ENCODE peak calls at places on chromosomes 5 and 9, in eight cellular contexts. One of them, this sample, is unnamed. For H3K4me1, the result is how much of the 10 kb centered on the place peaks cover.

GRCh38 chr5:142426129-142426641 is 101.4 kb upstream of the SPRY4 start:
- DNase-seq in heart right ventricle: peak
- DNase-seq in CD8-positive, alpha-beta T cell: no peak
- DNase-seq in A549: no peak
- DNase-seq in astrocyte: peak
- DNase-seq in fibroblast of lung: peak
- DNase-seq in neuronal stem cell: no peak
- DNase-seq in Peyer's patch: peak
- DNase-seq in this sample: no peak

GRCh38 chr9:128178806-128179431 is 12.5 kb downstream of the CIZ1 start:
- DNase-seq in heart right ventricle: no peak
- DNase-seq in CD8-positive, alpha-beta T cell: no peak
- DNase-seq in A549: no peak
- DNase-seq in astrocyte: no peak
- DNase-seq in fibroblast of lung: no peak
- DNase-seq in neuronal stem cell: no peak
- DNase-seq in Peyer's patch: no peak
- DNase-seq in this sample: no peak

GRCh38 chr9:134959971-134960310 is 42.2 kb upstream of the FCN1 start:
- DNase-seq in heart right ventricle: no peak
- DNase-seq in CD8-positive, alpha-beta T cell: no peak
- DNase-seq in A549: no peak
- DNase-seq in astrocyte: no peak
- DNase-seq in fibroblast of lung: no peak
- DNase-seq in neuronal stem cell: no peak
- DNase-seq in Peyer's patch: peak
- DNase-seq in this sample: peak

GRCh38 chr5:136094189-136094912 is 38.3 kb upstream of the SMAD5 start:
- DNase-seq in heart right ventricle: no peak
- DNase-seq in CD8-positive, alpha-beta T cell: no peak
- DNase-seq in A549: no peak
- DNase-seq in astrocyte: no peak
- DNase-seq in fibroblast of lung: no peak
- DNase-seq in neuronal stem cell: no peak
- DNase-seq in Peyer's patch: peak
- DNase-seq in this sample: no peak

GRCh38 chr5:58012103-58012502 is 447.8 kb downstream of the PLK2 start:
- DNase-seq in heart right ventricle: no peak
- DNase-seq in CD8-positive, alpha-beta T cell: no peak
- DNase-seq in A549: no peak
- DNase-seq in astrocyte: peak
- DNase-seq in fibroblast of lung: peak
- DNase-seq in neuronal stem cell: no peak
- DNase-seq in Peyer's patch: no peak
- DNase-seq in this sample: no peak

GRCh38 chr9:16184964-16185646 is 632.3 kb downstream of the CCDC171 start:
- DNase-seq in heart right ventricle: no peak
- DNase-seq in CD8-positive, alpha-beta T cell: no peak
- DNase-seq in A549: no peak
- DNase-seq in astrocyte: no peak
- DNase-seq in fibroblast of lung: peak
- DNase-seq in neuronal stem cell: no peak
- DNase-seq in Peyer's patch: no peak
- DNase-seq in this sample: no peak

GRCh38 chr5:149283611-149284480 is 12.2 kb downstream of the AFAP1L1 start:
- DNase-seq in heart right ventricle: no peak
- DNase-seq in CD8-positive, alpha-beta T cell: no peak
- DNase-seq in A549: no peak
- DNase-seq in astrocyte: no peak
- DNase-seq in fibroblast of lung: no peak
- DNase-seq in neuronal stem cell: no peak
- DNase-seq in Peyer's patch: no peak
- DNase-seq in this sample: no peak

GRCh38 chr5:14913141-14913540 is 41.6 kb upstream of the ANKH start:
- DNase-seq in heart right ventricle: no peak
- DNase-seq in CD8-positive, alpha-beta T cell: no peak
- DNase-seq in A549: no peak
- DNase-seq in astrocyte: peak
- DNase-seq in fibroblast of lung: peak
- DNase-seq in neuronal stem cell: no peak
- DNase-seq in Peyer's patch: no peak
- DNase-seq in this sample: no peak

GRCh38 chr9:35774907-35775635 is 16.3 kb upstream of the NPR2 start:
- DNase-seq in heart right ventricle: no peak
- DNase-seq in CD8-positive, alpha-beta T cell: no peak
- DNase-seq in A549: no peak
- DNase-seq in astrocyte: no peak
- DNase-seq in fibroblast of lung: no peak
- DNase-seq in neuronal stem cell: no peak
- DNase-seq in Peyer's patch: no peak
- DNase-seq in this sample: peak

GRCh38 chr5:58299266-58299665 is 160.6 kb downstream of the PLK2 start:
- DNase-seq in heart right ventricle: no peak
- DNase-seq in CD8-positive, alpha-beta T cell: no peak
- DNase-seq in A549: no peak
- DNase-seq in astrocyte: no peak
- DNase-seq in fibroblast of lung: no peak
- DNase-seq in neuronal stem cell: no peak
- DNase-seq in Peyer's patch: no peak
- DNase-seq in this sample: no peak

GRCh38 chr9:138101444-138102234 is 224.1 kb downstream of the CACNA1B start:
- DNase-seq in heart right ventricle: no peak
- DNase-seq in CD8-positive, alpha-beta T cell: no peak
- DNase-seq in A549: no peak
- DNase-seq in astrocyte: no peak
- DNase-seq in fibroblast of lung: no peak
- DNase-seq in neuronal stem cell: no peak
- DNase-seq in Peyer's patch: peak
- DNase-seq in this sample: no peak

GRCh38 chr5:138018844-138019243 is 14.0 kb downstream of the FAM13B start:
- DNase-seq in heart right ventricle: no peak
- DNase-seq in CD8-positive, alpha-beta T cell: no peak
- DNase-seq in A549: no peak
- DNase-seq in astrocyte: no peak
- DNase-seq in fibroblast of lung: peak
- DNase-seq in neuronal stem cell: no peak
- DNase-seq in Peyer's patch: no peak
- DNase-seq in this sample: no peak

GRCh38 chr5:2700876-2701275 is 50.6 kb downstream of the IRX2 start:
- DNase-seq in heart right ventricle: no peak
- DNase-seq in CD8-positive, alpha-beta T cell: no peak
- DNase-seq in A549: no peak
- DNase-seq in astrocyte: no peak
- DNase-seq in fibroblast of lung: no peak
- DNase-seq in neuronal stem cell: no peak
- DNase-seq in Peyer's patch: no peak
- DNase-seq in this sample: no peak

DNA sequence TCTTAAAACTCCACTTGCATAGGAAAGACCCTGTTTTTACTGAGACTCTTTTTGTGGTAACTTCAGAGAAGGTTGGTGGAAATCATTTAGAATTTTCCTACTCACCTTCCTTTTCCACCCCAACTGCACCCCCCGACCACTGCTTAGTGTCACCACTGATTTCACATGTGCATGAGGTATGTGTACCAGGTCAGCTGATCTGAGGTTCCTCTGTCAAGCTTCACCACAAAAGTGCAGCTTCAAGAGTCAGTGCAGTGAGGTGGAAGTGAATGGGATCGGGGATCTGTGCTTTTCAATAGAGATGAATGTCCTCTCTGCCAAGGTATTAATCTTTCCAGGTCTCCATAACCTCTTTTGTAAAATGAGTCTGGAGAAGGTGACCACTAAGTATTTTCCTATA is 260.5 kb upstream of the WWC1 start:
- DNase-seq in heart right ventricle: no peak
- DNase-seq in CD8-positive, alpha-beta T cell: no peak
- DNase-seq in A549: no peak
- DNase-seq in astrocyte: peak
- DNase-seq in fibroblast of lung: peak
- DNase-seq in neuronal stem cell: no peak
- DNase-seq in Peyer's patch: no peak
- DNase-seq in this sample: no peak
- H3K4me1 ChIP-seq in heart right ventricle: under half
- H3K4me1 ChIP-seq in CD8-positive, alpha-beta T cell: under half
- H3K4me1 ChIP-seq in A549: under half
- H3K4me1 ChIP-seq in astrocyte: under half
- H3K4me1 ChIP-seq in fibroblast of lung: under half
- H3K4me1 ChIP-seq in neuronal stem cell: under half
- H3K4me1 ChIP-seq in Peyer's patch: under half
- H3K4me1 ChIP-seq in this sample: under half

GRCh38 chr9:34376596-34377401 is at the start of gene MYORG:
- DNase-seq in heart right ventricle: peak
- DNase-seq in CD8-positive, alpha-beta T cell: peak
- DNase-seq in A549: peak
- DNase-seq in astrocyte: peak
- DNase-seq in fibroblast of lung: peak
- DNase-seq in neuronal stem cell: peak
- DNase-seq in Peyer's patch: peak
- DNase-seq in this sample: peak
- H3K27ac ChIP-seq in heart right ventricle: peak
- H3K27ac ChIP-seq in CD8-positive, alpha-beta T cell: peak
- H3K27ac ChIP-seq in A549: peak
- H3K27ac ChIP-seq in astrocyte: no peak
- H3K27ac ChIP-seq in fibroblast of lung: no peak
- H3K27ac ChIP-seq in neuronal stem cell: no peak
- H3K27ac ChIP-seq in Peyer's patch: peak
- H3K27ac ChIP-seq in this sample: no peak

GRCh38 chr9:99052849-99053715 is 51.8 kb upstream of the TGFBR1 start:
- DNase-seq in heart right ventricle: no peak
- DNase-seq in CD8-positive, alpha-beta T cell: no peak
- DNase-seq in A549: no peak
- DNase-seq in astrocyte: no peak
- DNase-seq in fibroblast of lung: no peak
- DNase-seq in neuronal stem cell: no peak
- DNase-seq in Peyer's patch: no peak
- DNase-seq in this sample: no peak

GRCh38 chr9:99056186-99056585 is 48.7 kb upstream of the TGFBR1 start:
- DNase-seq in heart right ventricle: no peak
- DNase-seq in CD8-positive, alpha-beta T cell: no peak
- DNase-seq in A549: no peak
- DNase-seq in astrocyte: no peak
- DNase-seq in fibroblast of lung: no peak
- DNase-seq in neuronal stem cell: no peak
- DNase-seq in Peyer's patch: no peak
- DNase-seq in this sample: no peak

GRCh38 chr9:99054581-99054980 is 50.3 kb upstream of the TGFBR1 start:
- DNase-seq in heart right ventricle: no peak
- DNase-seq in CD8-positive, alpha-beta T cell: no peak
- DNase-seq in A549: no peak
- DNase-seq in astrocyte: peak
- DNase-seq in fibroblast of lung: peak
- DNase-seq in neuronal stem cell: no peak
- DNase-seq in Peyer's patch: no peak
- DNase-seq in this sample: no peak

GRCh38 chr9:99056876-99057664 is 47.8 kb upstream of the TGFBR1 start:
- DNase-seq in heart right ventricle: no peak
- DNase-seq in CD8-positive, alpha-beta T cell: no peak
- DNase-seq in A549: no peak
- DNase-seq in astrocyte: peak
- DNase-seq in fibroblast of lung: peak
- DNase-seq in neuronal stem cell: no peak
- DNase-seq in Peyer's patch: no peak
- DNase-seq in this sample: no peak

DNA sequence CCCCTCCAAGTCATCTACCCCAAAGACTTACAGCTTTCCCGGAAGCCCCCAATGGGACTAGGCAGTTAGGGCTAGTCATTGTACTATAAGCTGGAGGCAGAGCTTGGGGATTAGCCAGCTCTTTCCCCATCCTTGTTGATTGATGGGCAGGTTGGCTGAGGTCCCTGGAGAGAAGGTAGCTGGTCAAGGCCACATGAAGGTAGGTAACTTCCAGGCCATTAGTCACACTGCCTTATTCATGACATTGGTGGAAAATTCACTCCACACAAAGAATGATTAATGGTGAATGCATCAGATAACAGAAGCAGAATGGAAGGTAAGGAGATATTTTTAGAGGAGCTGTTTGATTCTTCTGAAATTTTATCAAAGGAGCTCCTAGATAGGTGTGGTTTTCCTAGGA is 49.5 kb upstream of the TGFBR1 start:
- DNase-seq in heart right ventricle: no peak
- DNase-seq in CD8-positive, alpha-beta T cell: no peak
- DNase-seq in A549: no peak
- DNase-seq in astrocyte: peak
- DNase-seq in fibroblast of lung: peak
- DNase-seq in neuronal stem cell: no peak
- DNase-seq in Peyer's patch: no peak
- DNase-seq in this sample: no peak
- H3K4me1 ChIP-seq in heart right ventricle: under half
- H3K4me1 ChIP-seq in CD8-positive, alpha-beta T cell: half or more
- H3K4me1 ChIP-seq in A549: under half
- H3K4me1 ChIP-seq in astrocyte: half or more
- H3K4me1 ChIP-seq in fibroblast of lung: under half
- H3K4me1 ChIP-seq in neuronal stem cell: under half
- H3K4me1 ChIP-seq in Peyer's patch: under half
- H3K4me1 ChIP-seq in this sample: under half

DNA sequence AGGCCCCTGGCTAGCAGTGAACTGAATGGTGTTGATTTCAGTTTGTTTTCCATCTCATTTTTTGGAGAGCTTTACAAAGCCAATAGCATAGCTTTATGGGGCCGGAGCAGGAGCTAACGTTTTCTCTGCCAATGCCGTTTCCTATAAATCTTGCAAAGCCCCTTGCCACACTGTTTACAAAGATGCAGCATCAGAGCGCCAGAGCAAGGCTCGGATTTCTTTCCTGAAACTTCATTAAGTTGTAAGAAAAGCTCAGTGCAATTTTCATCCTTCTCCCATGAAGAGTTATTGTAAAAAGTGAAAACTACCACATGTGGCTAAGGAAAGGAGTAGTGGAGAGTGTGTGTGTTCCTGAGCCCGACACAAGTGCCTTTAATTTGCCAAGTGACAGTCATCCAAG is 178.2 kb upstream of the GDNF start:
- DNase-seq in heart right ventricle: no peak
- DNase-seq in CD8-positive, alpha-beta T cell: no peak
- DNase-seq in A549: no peak
- DNase-seq in astrocyte: no peak
- DNase-seq in fibroblast of lung: no peak
- DNase-seq in neuronal stem cell: no peak
- DNase-seq in Peyer's patch: no peak
- DNase-seq in this sample: no peak
- H3K27ac ChIP-seq in heart right ventricle: no peak
- H3K27ac ChIP-seq in CD8-positive, alpha-beta T cell: no peak
- H3K27ac ChIP-seq in A549: no peak
- H3K27ac ChIP-seq in astrocyte: no peak
- H3K27ac ChIP-seq in fibroblast of lung: no peak
- H3K27ac ChIP-seq in neuronal stem cell: no peak
- H3K27ac ChIP-seq in Peyer's patch: no peak
- H3K27ac ChIP-seq in this sample: no peak

DNA sequence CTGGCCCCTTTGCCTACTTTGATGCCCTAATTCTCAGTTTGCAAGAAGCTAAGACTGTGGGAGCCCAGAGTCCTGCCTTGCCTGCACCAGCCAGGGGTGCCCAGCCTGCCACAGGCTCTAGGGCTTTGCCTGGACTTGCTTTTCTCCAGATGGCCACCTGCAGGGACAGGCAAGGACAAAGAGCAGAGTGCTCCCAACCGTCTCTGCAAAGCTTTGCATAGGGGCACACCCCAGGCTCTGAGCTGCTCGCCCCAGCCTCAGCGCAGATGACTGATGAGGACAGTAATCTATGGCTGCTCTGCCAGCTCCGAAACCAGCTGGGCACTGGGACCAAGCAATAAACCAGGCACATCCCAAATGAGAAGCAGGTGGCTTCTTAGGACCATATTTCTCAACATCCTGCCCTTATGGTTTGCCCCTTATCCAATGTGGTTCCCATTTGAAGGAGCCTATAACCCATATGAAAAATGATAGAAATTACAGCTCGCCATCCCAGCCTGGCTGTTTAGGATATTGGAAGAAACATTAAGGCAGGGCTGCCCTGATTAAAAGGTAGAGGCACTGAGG is 25.4 kb upstream of the TCF7 start:
- DNase-seq in heart right ventricle: no peak
- DNase-seq in CD8-positive, alpha-beta T cell: no peak
- DNase-seq in A549: no peak
- DNase-seq in astrocyte: no peak
- DNase-seq in fibroblast of lung: no peak
- DNase-seq in neuronal stem cell: no peak
- DNase-seq in Peyer's patch: peak
- DNase-seq in this sample: no peak
- H3K4me1 ChIP-seq in heart right ventricle: under half
- H3K4me1 ChIP-seq in CD8-positive, alpha-beta T cell: half or more
- H3K4me1 ChIP-seq in A549: under half
- H3K4me1 ChIP-seq in astrocyte: under half
- H3K4me1 ChIP-seq in fibroblast of lung: under half
- H3K4me1 ChIP-seq in neuronal stem cell: under half
- H3K4me1 ChIP-seq in Peyer's patch: under half
- H3K4me1 ChIP-seq in this sample: under half

This sample was measured in aorta.